ENCODE peak calls at places on chromosomes 5 and 9, in five cellular contexts. H is SK-N-SH, T is COR-L47, F is NCI-H2107, B is dorsolateral prefrontal cortex. A is an unnamed sample.

GRCh38 chr5:132183723-132184122 is 43.9 kb downstream of the P4HA2 start:
- DNase-seq in B (no peak), F (no peak), T (no peak), H (no peak), A (no peak)

GRCh38 chr5:89083791-89084190 is 200.8 kb upstream of the MEF2C start:
- DNase-seq in T (no peak), B (no peak), H (no peak), F (no peak), A (no peak)

GRCh38 chr9:69400470-69400869 is 75.5 kb downstream of the ENTREP1 start:
- DNase-seq in B (no peak), H (no peak), T (no peak), F (no peak), A (no peak)

GRCh38 chr5:132655821-132656773 is 1.9 kb upstream of the IL13 start:
- DNase-seq in H (peak), F (no peak), B (peak), T (no peak), A (no peak)

GRCh38 chr5:10831416-10831815 is 70.4 kb upstream of the DAP start:
- DNase-seq in B (no peak), T (no peak), F (no peak), H (no peak), A (no peak)

GRCh38 chr5:439636-440035 is 3.3 kb upstream of the EXOC3 start:
- DNase-seq in B (peak), H (no peak), T (no peak), F (no peak), A (no peak)

GRCh38 chr9:70398145-70398556 is 16.3 kb downstream of the KLF9 start:
- DNase-seq in H (no peak), F (no peak), T (no peak), B (no peak), A (no peak)

GRCh38 chr9:29285818-29286217 is 1712.5 kb upstream of the C9orf72 start:
- DNase-seq in T (peak), B (no peak), F (no peak), H (no peak), A (no peak)

GRCh38 chr5:151909628-151910027 is 15.0 kb downstream of the GLRA1 start:
- DNase-seq in H (no peak), F (no peak), B (no peak), T (no peak), A (no peak)

GRCh38 chr5:59496524-59497134 is 396.9 kb downstream of the PDE4D start:
- DNase-seq in F (no peak), H (no peak), B (no peak), T (no peak), A (peak)

GRCh38 chr5:148336704-148337435 is 1.5 kb downstream of the SPINK9 start:
- DNase-seq in T (no peak), F (no peak), H (no peak), B (no peak), A (no peak)